ENCODE peak calls at places on chromosomes 5 and 9, in seven cellular contexts. B is NCI-H2081 treated with DMSO at 0.1 percent for 48 hours; S is cardiac fibroblast; R is NCI-H524; N is stimulated activated naive CD4-positive, alpha-beta T cell treated with Interleukin-2 at 50 U/mL for 16 hours; X is HEK293T; Q is naive thymus-derived CD8-positive, alpha-beta T cell. C is an unnamed sample.

GRCh38 chr5:67814569-67815311 is 400.8 kb upstream of the PIK3R1 start:
- DNase-seq in B (no peak), S (no peak), R (no peak), N (no peak), X (no peak), Q (no peak), C (no peak)

GRCh38 chr5:88226881-88227450 is 41.7 kb downstream of the TMEM161B start:
- DNase-seq in B (no peak), S (no peak), R (no peak), N (no peak), X (no peak), Q (no peak), C (no peak)

GRCh38 chr5:98736753-98737152 is 36.7 kb upstream of the RGMB start:
- DNase-seq in B (no peak), S (no peak), R (no peak), N (no peak), X (no peak), Q (no peak), C (no peak)

GRCh38 chr9:27384262-27385014 is 87.5 kb upstream of the EQTN start:
- DNase-seq in B (no peak), S (no peak), R (peak; percentile 30), N (no peak), X (no peak), Q (no peak), C (no peak)

GRCh38 chr5:154937718-154938466 is at the start of gene GEMIN5:
- DNase-seq in B (peak; percentile 7), S (peak; percentile 85), R (peak; percentile 82), N (peak; percentile 83), X (peak; percentile 90), Q (peak; percentile 76), C (peak; percentile 81)

GRCh38 chr5:90020575-90021535 is 388.7 kb downstream of the CETN3 start:
- DNase-seq in B (no peak), S (peak; percentile 95), R (no peak), N (no peak), X (no peak), Q (no peak), C (no peak)

GRCh38 chr5:134508521-134509195 is 16.8 kb upstream of the JADE2 start:
- DNase-seq in B (no peak), S (no peak), R (no peak), N (no peak), X (no peak), Q (no peak), C (no peak)

GRCh38 chr9:81183763-81184162 is 505.6 kb downstream of the TLE1 start:
- DNase-seq in B (no peak), S (peak; percentile 57), R (no peak), N (no peak), X (no peak), Q (no peak), C (no peak)

GRCh38 chr9:88090151-88090581 is 48.1 kb downstream of the SPATA31C2 start:
- DNase-seq in B (no peak), S (peak; percentile 12), R (no peak), N (no peak), X (peak; percentile 27), Q (no peak), C (no peak)

GRCh38 chr5:69078921-69079537 is 14.8 kb upstream of the SLC30A5 start:
- DNase-seq in B (no peak), S (no peak), R (no peak), N (no peak), X (no peak), Q (no peak), C (no peak)

GRCh38 chr5:36392818-36393217 is 91.1 kb upstream of the RANBP3L start:
- DNase-seq in B (no peak), S (peak; percentile 63), R (peak; percentile 17), N (no peak), X (no peak), Q (no peak), C (no peak)

GRCh38 chr9:124390812-124391658 is 24.2 kb downstream of the PSMB7 start:
- DNase-seq in B (no peak), S (peak; percentile 35), R (peak; percentile 77), N (no peak), X (no peak), Q (no peak), C (no peak)

GRCh38 chr5:51556833-51557232 is 173.6 kb downstream of the ISL1 start:
- DNase-seq in B (no peak), S (no peak), R (no peak), N (no peak), X (no peak), Q (no peak), C (no peak)